ENCODE peak calls at places on chromosomes 7 and 10, in four cellular contexts. W is amygdala, Q is T follicular helper cell, I is testis. K is an unnamed sample.

GRCh38 chr10:123069271-123069670 is 60.5 kb downstream of the ACADSB start:
- DNase-seq in I (no peak), Q (no peak), W (no peak), K (no peak)

GRCh38 chr7:734214-734613 is 7.1 kb upstream of the PRKAR1B start:
- DNase-seq in W (no peak), I (no peak), Q (no peak), K (no peak)

GRCh38 chr10:4780782-4781181 is 45.2 kb upstream of the AKR1E2 start:
- DNase-seq in Q (no peak), I (no peak), W (no peak), K (no peak)

GRCh38 chr10:120221873-120222485 is 235.0 kb upstream of the PLPP4 start:
- DNase-seq in W (no peak), Q (no peak), I (peak; percentile 44), K (peak; percentile 39)

GRCh38 chr10:130017631-130018022 is 53.6 kb upstream of the EBF3 start:
- DNase-seq in I (no peak), W (no peak), Q (no peak), K (no peak)

GRCh38 chr7:23474829-23475578 is 4.7 kb upstream of the IGF2BP3 start:
- DNase-seq in I (no peak), Q (no peak), W (no peak), K (no peak)

GRCh38 chr10:30752481-30752881 is 122.9 kb upstream of the LYZL2 start:
- DNase-seq in Q (no peak), W (peak; percentile 57), I (no peak), K (no peak)

GRCh38 chr10:32210306-32211045 is 136.5 kb downstream of the EPC1 start:
- DNase-seq in I (peak; percentile 27), Q (no peak), W (no peak), K (peak; percentile 45)

GRCh38 chr7:116441534-116441933 is 58.0 kb upstream of the CAV2 start:
- DNase-seq in I (no peak), Q (no peak), W (no peak), K (no peak)

GRCh38 chr7:25553580-25554274 is 325.4 kb upstream of the NPVF start:
- DNase-seq in Q (no peak), W (no peak), I (no peak), K (no peak)

GRCh38 chr10:77801474-77802238 is 124.9 kb downstream of the DLG5 start:
- DNase-seq in Q (no peak), I (no peak), W (no peak), K (no peak)

GRCh38 chr10:86668297-86669165 is at the start of gene LDB3:
- DNase-seq in I (no peak), Q (no peak), W (no peak), K (peak; percentile 63)

GRCh38 chr10:100715445-100716385 is 29.7 kb upstream of the PAX2 start:
- DNase-seq in I (peak; percentile 58), W (no peak), Q (no peak), K (no peak)

GRCh38 chr7:36284470-36284869 is 105.2 kb upstream of the ANLN start:
- DNase-seq in I (no peak), Q (no peak), W (no peak), K (no peak)

GRCh38 chr10:90062786-90063185 is 361.4 kb downstream of the KIF20B start:
- DNase-seq in W (no peak), Q (no peak), I (no peak), K (no peak)

GRCh38 chr7:81331061-81332018 is 412.5 kb upstream of the SEMA3C start:
- DNase-seq in Q (no peak), W (no peak), I (no peak), K (no peak)

GRCh38 chr7:37784015-37784414 is 64.4 kb upstream of the NME8 start:
- DNase-seq in W (no peak), I (no peak), Q (no peak), K (no peak)

GRCh38 chr10:83122336-83122735 is 1017.0 kb upstream of the GHITM start:
- DNase-seq in I (no peak), W (no peak), Q (no peak), K (no peak)

GRCh38 chr10:15084502-15084922 is 4.1 kb downstream of the ACBD7 start:
- DNase-seq in Q (no peak), W (peak; percentile 46), I (peak; percentile 90), K (no peak)

GRCh38 chr7:116797611-116798010 is 64.8 kb upstream of the CAPZA2 start:
- DNase-seq in I (no peak), Q (no peak), W (no peak), K (no peak)

GRCh38 chr7:81457858-81458522 is 311.9 kb downstream of the HGF start:
- DNase-seq in W (no peak), I (no peak), Q (no peak), K (peak; percentile 88)

GRCh38 chr10:103748020-103748419 is 107.4 kb downstream of the SH3PXD2A start:
- DNase-seq in I (no peak), W (no peak), Q (no peak), K (no peak)

GRCh38 chr7:122305475-122306319 is 1.1 kb upstream of the FEZF1 start:
- DNase-seq in Q (no peak), I (peak; percentile 42), W (no peak), K (peak; percentile 76)

GRCh38 chr7:517848-518629 is 1.6 kb downstream of the PDGFA start:
- DNase-seq in I (peak; percentile 38), Q (no peak), W (peak; percentile 55), K (peak; percentile 36)

GRCh38 chr10:33371234-33371633 is 36.8 kb upstream of the NRP1 start:
- DNase-seq in W (no peak), I (no peak), Q (no peak), K (no peak)